ENCODE peak calls at places on chromosomes 3 and 15, in nine cellular contexts. W, J, A, V, F, T, E, C and Z are unnamed samples. For H3K36me3, the result is how much of the 10 kb centered on the place peaks cover.

GRCh38 chr15:68749365-68750141 is 71.1 kb downstream of the ANP32A start:
- DNase-seq in W (no peak), J (no peak), A (no peak), V (no peak), F (no peak), T (no peak), E (no peak), C (no peak), Z (no peak)

GRCh38 chr3:11498646-11499045 is 145.1 kb downstream of the VGLL4 start:
- DNase-seq in W (peak), J (peak), A (peak), V (no peak), F (no peak), T (peak), E (peak), C (peak), Z (no peak)

GRCh38 chr15:68565701-68566100 is 13.1 kb upstream of the CORO2B start:
- DNase-seq in W (no peak), J (peak), A (no peak), V (no peak), F (no peak), T (no peak), E (no peak), C (no peak), Z (no peak)

GRCh38 chr3:64022451-64023186 is 675 bp downstream of the PSMD6 start:
- DNase-seq in W (peak), J (peak), A (no peak), V (no peak), F (no peak), T (no peak), E (no peak), C (peak), Z (peak)

GRCh38 chr3:123120546-123120945 is 53.7 kb downstream of the PDIA5 start:
- DNase-seq in W (no peak), J (no peak), A (no peak), V (no peak), F (no peak), T (no peak), E (no peak), C (no peak), Z (no peak)

GRCh38 chr15:52010633-52011595 is 8.1 kb upstream of the MAPK6 start:
- DNase-seq in W (no peak), J (peak), A (no peak), V (no peak), F (no peak), T (peak), E (peak), C (no peak), Z (no peak)

GRCh38 chr3:71961891-71962290 is 176.9 kb upstream of the PROK2 start:
- DNase-seq in W (no peak), J (no peak), A (no peak), V (no peak), F (no peak), T (no peak), E (no peak), C (no peak), Z (no peak)

GRCh38 chr3:61848885-61849284 is 287.5 kb downstream of the PTPRG start:
- DNase-seq in W (no peak), J (no peak), A (no peak), V (no peak), F (no peak), T (no peak), E (peak), C (peak), Z (no peak)

GRCh38 chr15:77836116-77836798 is 203.5 kb upstream of the LINGO1 start:
- DNase-seq in W (no peak), J (no peak), A (no peak), V (no peak), F (peak), T (peak), E (peak), C (peak), Z (no peak)

GRCh38 chr3:165196577-165197561 is 685 bp upstream of the SLITRK3 start:
- DNase-seq in W (no peak), J (no peak), A (no peak), V (no peak), F (peak), T (no peak), E (no peak), C (no peak), Z (no peak)

GRCh38 chr15:80059786-80060489 is 462 bp downstream of the ZFAND6 start:
- DNase-seq in W (peak), J (peak), A (peak), V (no peak), F (peak), T (no peak), E (peak), C (peak), Z (no peak)

GRCh38 chr3:154040283-154040682 is 80.9 kb upstream of the ARHGEF26 start:
- DNase-seq in W (no peak), J (no peak), A (no peak), V (no peak), F (no peak), T (peak), E (peak), C (peak), Z (no peak)

GRCh38 chr3:11154036-11154952 is at the start of gene HRH1:
- DNase-seq in W (peak), J (no peak), A (no peak), V (no peak), F (peak), T (no peak), E (no peak), C (peak), Z (no peak)

GRCh38 chr3:47370887-47371697 is 9.7 kb upstream of the PTPN23 start:
- DNase-seq in W (peak), J (no peak), A (no peak), V (peak), F (peak), T (no peak), E (no peak), C (no peak), Z (no peak)

GRCh38 chr3:177050466-177051237 is 146.6 kb downstream of the TBL1XR1 start:
- DNase-seq in W (no peak), J (no peak), A (no peak), V (no peak), F (peak), T (peak), E (peak), C (peak), Z (peak)

GRCh38 chr15:36943496-36944361 is 156.6 kb downstream of the MEIS2 start:
- DNase-seq in W (no peak), J (no peak), A (no peak), V (no peak), F (peak), T (no peak), E (no peak), C (peak), Z (no peak)

GRCh38 chr3:4323246-4324027 is 20.3 kb downstream of the SETMAR start:
- DNase-seq in W (no peak), J (no peak), A (no peak), V (no peak), F (no peak), T (no peak), E (no peak), C (no peak), Z (no peak)

GRCh38 chr3:51995346-51996156 is at the start of gene RPL29:
- DNase-seq in W (peak), J (peak), A (peak), V (peak), F (peak), T (peak), E (peak), C (peak), Z (peak)

GRCh38 chr3:55446860-55447259 is 40.2 kb downstream of the WNT5A start:
- DNase-seq in W (peak), J (no peak), A (no peak), V (no peak), F (no peak), T (no peak), E (no peak), C (no peak), Z (no peak)

GRCh38 chr3:167872941-167873340 is 137.4 kb downstream of the SERPINI1 start:
- DNase-seq in W (no peak), J (no peak), A (no peak), V (no peak), F (no peak), T (no peak), E (no peak), C (no peak), Z (no peak)
- TF ChIP-seq CTCF in W (no peak), J (no peak), A (no peak), V (no peak), F (peak), T (peak), E (peak), C (no peak), Z (peak)

GRCh38 chr3:39153977-39154299 is 547 bp upstream of the CSRNP1 start:
- DNase-seq in W (no peak), J (no peak), A (no peak), V (no peak), F (no peak), T (no peak), E (no peak), C (no peak), Z (no peak)
- H3K4me3 ChIP-seq in W (no peak), J (peak), A (peak), V (peak), F (peak), T (peak), E (peak), C (no peak), Z (peak)

DNA sequence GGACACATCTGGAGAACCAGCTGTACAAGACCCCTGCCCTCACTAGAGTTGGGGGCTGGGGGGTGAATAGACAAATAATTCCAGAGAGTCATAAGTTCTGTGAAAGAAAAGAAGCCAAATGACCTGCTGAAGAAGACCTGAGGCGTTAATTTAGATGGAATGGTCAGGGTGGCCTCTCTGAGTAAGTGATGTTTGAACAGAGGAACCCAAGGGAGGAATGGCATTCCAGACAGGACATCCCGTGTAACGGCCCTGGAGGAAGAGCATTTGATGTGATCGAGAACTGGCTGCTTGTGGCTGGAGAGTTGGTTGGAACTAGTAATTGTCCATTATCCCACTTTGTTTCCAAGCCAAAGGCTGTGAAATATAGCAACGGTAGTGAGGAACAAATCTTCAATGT is 1.7 kb downstream of the NR2C2 start:
- DNase-seq in W (no peak), J (no peak), A (no peak), V (no peak), F (peak), T (no peak), E (no peak), C (peak), Z (no peak)
- H3K36me3 ChIP-seq in W (under half), J (under half), A (under half), V (under half), F (under half), T (under half), E (under half), C (under half), Z (under half)

DNA sequence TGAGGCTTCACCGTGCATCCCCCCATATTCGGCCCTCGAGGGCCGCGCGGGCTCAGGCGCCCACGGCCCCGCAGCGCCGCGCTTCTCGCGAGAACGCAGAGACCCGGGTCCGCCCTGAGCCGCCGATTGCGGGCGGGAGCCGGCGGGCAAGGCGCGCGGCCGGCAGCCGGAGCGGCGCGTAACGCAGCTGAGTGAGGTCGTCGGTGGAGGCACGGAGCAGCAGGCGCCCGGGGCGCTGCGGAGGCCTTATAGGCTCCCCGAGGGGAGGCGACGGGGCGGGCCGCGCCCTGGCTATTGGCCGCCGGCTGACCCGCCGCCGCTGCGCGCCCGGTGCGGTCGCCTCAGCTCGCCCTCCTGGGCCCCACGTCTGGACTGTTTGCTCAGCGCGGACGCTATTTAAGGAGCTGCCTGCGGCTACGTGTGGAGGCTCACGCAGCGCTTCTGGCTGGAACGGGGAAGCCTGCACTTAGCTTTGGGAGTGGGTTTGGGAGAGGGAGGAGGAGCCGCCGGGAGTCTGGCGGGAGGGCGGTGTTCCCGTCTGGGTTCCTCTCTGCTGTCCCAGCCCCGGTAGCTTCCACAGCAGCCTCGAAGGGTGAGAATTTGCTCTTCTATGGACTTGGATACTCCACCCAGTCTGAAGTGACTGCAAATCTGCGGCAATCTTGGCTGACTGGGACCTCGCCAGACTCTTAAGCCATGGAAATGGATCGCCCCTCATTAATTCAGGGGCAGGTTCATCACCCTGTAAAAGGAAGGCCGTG is at the start of gene PLOD2:
- DNase-seq in W (peak), J (peak), A (peak), V (no peak), F (peak), T (peak), E (peak), C (peak), Z (peak)
- TF ChIP-seq CTCF in W (no peak), J (no peak), A (peak), V (no peak), F (no peak), T (no peak), E (peak), C (no peak), Z (no peak)

DNA sequence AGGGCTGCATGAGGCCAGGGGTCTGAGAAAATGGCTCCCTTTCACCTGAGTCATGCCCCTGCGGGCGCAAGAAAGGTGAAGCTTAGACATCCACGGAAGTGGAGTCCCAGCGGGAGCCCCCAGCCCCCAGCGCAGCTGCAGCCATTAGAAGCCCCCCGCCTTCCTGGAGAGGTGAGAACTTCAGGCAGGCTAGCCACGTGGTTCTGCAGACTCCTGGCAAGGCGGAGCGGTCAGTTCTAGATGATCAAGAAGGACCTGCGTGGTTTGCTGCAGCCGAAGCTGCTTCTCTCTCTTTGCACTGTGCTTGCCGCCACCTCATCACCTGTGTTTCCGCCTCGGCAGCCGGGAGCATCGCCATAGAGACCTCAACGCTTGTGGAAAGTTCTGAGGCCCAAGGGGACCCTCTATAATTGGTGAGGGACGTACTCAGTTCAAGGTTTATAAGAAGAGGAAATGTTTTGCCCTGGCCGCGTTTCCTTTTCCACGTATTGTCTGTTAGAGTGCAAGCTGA is 15.8 kb upstream of the KCNMB3 start:
- DNase-seq in W (no peak), J (peak), A (no peak), V (no peak), F (no peak), T (no peak), E (no peak), C (peak), Z (peak)
- H3K4me3 ChIP-seq in W (no peak), J (no peak), A (peak), V (no peak), F (no peak), T (no peak), E (no peak), C (no peak), Z (peak)

GRCh38 chr15:74454764-74455500 is 6.0 kb downstream of the UBL7 start:
- DNase-seq in W (no peak), J (no peak), A (no peak), V (no peak), F (no peak), T (no peak), E (no peak), C (no peak), Z (no peak)

GRCh38 chr15:74451322-74451721 is 9.6 kb downstream of the UBL7 start:
- DNase-seq in W (no peak), J (no peak), A (no peak), V (no peak), F (no peak), T (no peak), E (no peak), C (no peak), Z (no peak)

GRCh38 chr15:74451861-74452835 is 8.8 kb downstream of the UBL7 start:
- DNase-seq in W (no peak), J (no peak), A (no peak), V (no peak), F (no peak), T (no peak), E (no peak), C (no peak), Z (no peak)

GRCh38 chr15:74458473-74458872 is 2.5 kb downstream of the UBL7 start:
- DNase-seq in W (no peak), J (no peak), A (no peak), V (no peak), F (no peak), T (no peak), E (no peak), C (no peak), Z (no peak)

DNA sequence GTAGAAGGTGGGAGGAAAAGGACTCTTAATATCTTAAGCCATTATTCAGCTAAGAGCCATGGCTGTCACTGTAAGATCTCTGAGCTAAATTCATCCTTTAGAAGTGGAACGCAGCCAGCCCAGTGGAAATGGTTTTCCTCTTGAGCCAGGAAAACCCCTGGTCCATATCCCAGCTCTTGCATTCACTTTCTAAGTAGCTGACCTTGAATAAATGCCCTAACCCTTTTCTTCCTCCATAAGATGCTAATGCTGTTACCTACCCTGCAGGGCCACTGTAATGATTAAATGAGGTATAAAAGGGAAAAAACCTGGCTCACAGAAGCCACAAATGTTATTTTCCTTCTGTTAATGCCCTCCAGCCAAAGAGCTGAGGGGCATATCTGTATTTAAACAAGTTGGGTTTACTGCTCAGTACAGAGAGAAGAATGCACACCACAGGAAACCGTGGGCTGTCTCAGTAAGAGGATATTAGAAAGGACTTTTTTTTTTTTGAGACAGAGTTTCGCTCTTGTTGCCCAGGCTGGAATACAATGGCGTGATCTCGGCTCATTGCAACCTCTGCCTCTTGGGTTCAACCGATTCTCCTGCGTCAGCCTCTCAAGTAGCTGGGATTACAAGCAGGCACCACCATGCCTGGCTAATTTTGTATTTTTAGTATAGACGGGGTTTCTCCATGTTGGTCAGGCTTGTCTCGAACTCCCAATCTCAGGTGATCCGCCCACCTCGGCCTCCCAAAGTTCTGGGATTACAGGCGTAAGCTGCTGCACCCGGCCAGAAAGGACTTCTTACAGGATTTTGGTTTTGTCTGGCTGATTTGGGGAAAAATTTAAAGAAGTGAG is 6.8 kb downstream of the UBL7 start:
- DNase-seq in W (no peak), J (no peak), A (no peak), V (no peak), F (no peak), T (peak), E (peak), C (peak), Z (no peak)
- H3K36me3 ChIP-seq in W (under half), J (half or more), A (half or more), V (under half), F (under half), T (under half), E (under half), C (under half), Z (under half)